ENCODE peak calls at places on chromosomes 6 and 20, in seven cellular contexts. J is CD8-positive, alpha-beta memory T cell; L is substantia nigra; O is mucosa of gallbladder; C is stimulated activated CD8-positive, alpha-beta memory T cell treated with anti-CD3 and anti-CD28 coated beads, Interleukin-4, amount 100 ng/mL, for 48 hours; X is HFF-Myc; P is SHP77. R is an unnamed sample.
A peak's percentile ranks its signal among the peaks of the same experiment; 100 is the strongest.

GRCh38 chr6:3987576-3987975 is 91.4 kb downstream of the FAM217A start:
- DNase-seq in P (no peak), J (no peak), L (no peak), C (no peak), O (no peak), X (no peak), R (no peak)

GRCh38 chr6:150301871-150302800 is 66.7 kb upstream of the IYD start:
- DNase-seq in L (no peak), P (no peak), J (no peak), X (no peak), C (peak; percentile 32), O (peak; percentile 15), R (no peak)

GRCh38 chr20:44924526-44924925 is 14.7 kb downstream of the PABPC1L start:
- DNase-seq in C (no peak), X (no peak), O (no peak), P (no peak), J (no peak), L (no peak), R (no peak)

GRCh38 chr20:31475472-31476312 is 604 bp downstream of the REM1 start:
- DNase-seq in L (no peak), J (no peak), X (no peak), P (no peak), C (no peak), O (no peak), R (no peak)

GRCh38 chr20:18304618-18305017 is 16.3 kb downstream of the ZNF133 start:
- DNase-seq in J (no peak), C (no peak), L (no peak), O (no peak), X (no peak), P (no peak), R (no peak)

GRCh38 chr20:58628491-58629212 is 22.4 kb upstream of the STX16 start:
- DNase-seq in O (no peak), J (no peak), C (no peak), L (no peak), X (no peak), P (no peak), R (no peak)

GRCh38 chr6:16105874-16106273 is 23.0 kb upstream of the MYLIP start:
- DNase-seq in P (no peak), C (no peak), L (no peak), O (no peak), X (no peak), J (no peak), R (no peak)

GRCh38 chr6:34663887-34664269 is 32.7 kb downstream of the ILRUN start:
- DNase-seq in C (no peak), X (no peak), O (no peak), L (no peak), P (no peak), J (no peak), R (no peak)

GRCh38 chr6:146027586-146028249 is 1.1 kb upstream of the GRM1 start:
- DNase-seq in X (no peak), C (no peak), O (no peak), L (no peak), P (no peak), J (no peak), R (no peak)

GRCh38 chr6:42702200-42702599 is 20.2 kb downstream of the PRPH2 start:
- DNase-seq in J (no peak), O (no peak), C (no peak), X (peak; percentile 38), L (no peak), P (no peak), R (no peak)

GRCh38 chr20:25258463-25258805 is 10.5 kb downstream of the PYGB start:
- DNase-seq in J (no peak), O (no peak), X (no peak), C (no peak), L (no peak), P (no peak), R (no peak)

GRCh38 chr6:16819752-16820151 is 58.5 kb upstream of the ATXN1 start:
- DNase-seq in O (no peak), C (no peak), J (no peak), P (no peak), X (no peak), L (no peak), R (peak; percentile 12)

GRCh38 chr20:44589522-44589921 is 7.1 kb downstream of the PKIG start:
- DNase-seq in L (no peak), C (no peak), X (no peak), P (no peak), J (no peak), O (no peak), R (no peak)

GRCh38 chr6:140777780-140778179 is 1354.9 kb upstream of the GJE1 start:
- DNase-seq in P (no peak), O (no peak), L (no peak), C (no peak), J (no peak), X (no peak), R (no peak)

GRCh38 chr6:121158438-121158837 is 175.8 kb downstream of the TBC1D32 start:
- DNase-seq in X (no peak), L (no peak), O (no peak), C (no peak), P (no peak), J (no peak), R (no peak)

GRCh38 chr20:35238170-35238569 is 11.7 kb downstream of the MMP24 start:
- DNase-seq in P (no peak), O (no peak), L (no peak), X (no peak), J (no peak), C (no peak), R (no peak)

R was measured in AG09319.